ENCODE peak calls at places on chromosomes 13 and 19, in ten cellular contexts. One of them, this sample, is unnamed.

GRCh38 chr19:41958367-41959055 is 610 bp downstream of the RABAC1 start:
- DNase-seq in B cell: peak
- DNase-seq in brain microvascular endothelial cell: peak
- DNase-seq in cardiac muscle cell: peak
- DNase-seq in CD8-positive, alpha-beta T cell: peak
- DNase-seq in A673: peak
- DNase-seq in psoas muscle: peak
- DNase-seq in progenitor cell of endocrine pancreas: peak
- DNase-seq in stomach: peak
- DNase-seq in AG10803: peak
- DNase-seq in this sample: peak

GRCh38 chr19:32708457-32708856 is 11.1 kb upstream of the TDRD12 start:
- DNase-seq in stomach: no peak
- DNase-seq in progenitor cell of endocrine pancreas: no peak
- DNase-seq in CD8-positive, alpha-beta T cell: no peak
- DNase-seq in AG10803: no peak
- DNase-seq in B cell: no peak
- DNase-seq in brain microvascular endothelial cell: no peak
- DNase-seq in psoas muscle: no peak
- DNase-seq in cardiac muscle cell: no peak
- DNase-seq in A673: no peak
- DNase-seq in this sample: no peak

GRCh38 chr13:101474419-101474957 is 22.0 kb downstream of the ITGBL1 start:
- DNase-seq in AG10803: peak
- DNase-seq in B cell: no peak
- DNase-seq in A673: peak
- DNase-seq in progenitor cell of endocrine pancreas: no peak
- DNase-seq in CD8-positive, alpha-beta T cell: no peak
- DNase-seq in psoas muscle: no peak
- DNase-seq in stomach: no peak
- DNase-seq in cardiac muscle cell: peak
- DNase-seq in brain microvascular endothelial cell: peak
- DNase-seq in this sample: no peak

GRCh38 chr13:94764576-94765321 is 52.4 kb upstream of the SOX21 start:
- DNase-seq in psoas muscle: no peak
- DNase-seq in CD8-positive, alpha-beta T cell: no peak
- DNase-seq in B cell: no peak
- DNase-seq in progenitor cell of endocrine pancreas: no peak
- DNase-seq in cardiac muscle cell: no peak
- DNase-seq in AG10803: no peak
- DNase-seq in brain microvascular endothelial cell: no peak
- DNase-seq in stomach: no peak
- DNase-seq in A673: no peak
- DNase-seq in this sample: no peak

GRCh38 chr13:109369357-109370052 is 416.9 kb downstream of the IRS2 start:
- DNase-seq in psoas muscle: no peak
- DNase-seq in B cell: no peak
- DNase-seq in A673: no peak
- DNase-seq in brain microvascular endothelial cell: no peak
- DNase-seq in cardiac muscle cell: no peak
- DNase-seq in CD8-positive, alpha-beta T cell: no peak
- DNase-seq in AG10803: no peak
- DNase-seq in progenitor cell of endocrine pancreas: no peak
- DNase-seq in stomach: no peak
- DNase-seq in this sample: no peak

GRCh38 chr13:112651306-112651705 is 38.5 kb upstream of the ATP11A start:
- DNase-seq in CD8-positive, alpha-beta T cell: no peak
- DNase-seq in psoas muscle: no peak
- DNase-seq in AG10803: no peak
- DNase-seq in cardiac muscle cell: peak
- DNase-seq in A673: no peak
- DNase-seq in stomach: no peak
- DNase-seq in brain microvascular endothelial cell: no peak
- DNase-seq in progenitor cell of endocrine pancreas: no peak
- DNase-seq in B cell: no peak
- DNase-seq in this sample: no peak

GRCh38 chr13:97588993-97589392 is 155.0 kb downstream of the RAP2A start:
- DNase-seq in cardiac muscle cell: no peak
- DNase-seq in AG10803: no peak
- DNase-seq in psoas muscle: no peak
- DNase-seq in B cell: no peak
- DNase-seq in brain microvascular endothelial cell: no peak
- DNase-seq in CD8-positive, alpha-beta T cell: no peak
- DNase-seq in A673: no peak
- DNase-seq in stomach: no peak
- DNase-seq in progenitor cell of endocrine pancreas: no peak
- DNase-seq in this sample: no peak

GRCh38 chr19:19446655-19447437 is 41.4 kb downstream of the GATAD2A start:
- DNase-seq in psoas muscle: no peak
- DNase-seq in AG10803: no peak
- DNase-seq in B cell: no peak
- DNase-seq in stomach: no peak
- DNase-seq in A673: no peak
- DNase-seq in brain microvascular endothelial cell: no peak
- DNase-seq in cardiac muscle cell: no peak
- DNase-seq in CD8-positive, alpha-beta T cell: no peak
- DNase-seq in progenitor cell of endocrine pancreas: no peak
- DNase-seq in this sample: no peak

GRCh38 chr19:6271251-6271650 is 8.5 kb downstream of the MLLT1 start:
- DNase-seq in stomach: no peak
- DNase-seq in psoas muscle: no peak
- DNase-seq in cardiac muscle cell: peak
- DNase-seq in CD8-positive, alpha-beta T cell: no peak
- DNase-seq in brain microvascular endothelial cell: no peak
- DNase-seq in B cell: no peak
- DNase-seq in A673: no peak
- DNase-seq in progenitor cell of endocrine pancreas: no peak
- DNase-seq in AG10803: peak
- DNase-seq in this sample: no peak
- TF ChIP-seq CTCF in stomach: no peak
- TF ChIP-seq CTCF in psoas muscle: no peak
- TF ChIP-seq CTCF in cardiac muscle cell: peak
- TF ChIP-seq CTCF in CD8-positive, alpha-beta T cell: no peak
- TF ChIP-seq CTCF in brain microvascular endothelial cell: peak
- TF ChIP-seq CTCF in B cell: no peak
- TF ChIP-seq CTCF in A673: peak
- TF ChIP-seq CTCF in progenitor cell of endocrine pancreas: peak
- TF ChIP-seq CTCF in AG10803: peak
- TF ChIP-seq CTCF in this sample: no peak

GRCh38 chr13:66689628-66690027 is 540.5 kb downstream of the PCDH9 start:
- DNase-seq in psoas muscle: no peak
- DNase-seq in CD8-positive, alpha-beta T cell: no peak
- DNase-seq in A673: peak
- DNase-seq in cardiac muscle cell: no peak
- DNase-seq in brain microvascular endothelial cell: peak
- DNase-seq in B cell: no peak
- DNase-seq in stomach: no peak
- DNase-seq in AG10803: no peak
- DNase-seq in progenitor cell of endocrine pancreas: no peak
- DNase-seq in this sample: no peak

GRCh38 chr13:66691149-66691548 is 539.0 kb downstream of the PCDH9 start:
- DNase-seq in psoas muscle: no peak
- DNase-seq in AG10803: no peak
- DNase-seq in B cell: no peak
- DNase-seq in cardiac muscle cell: no peak
- DNase-seq in brain microvascular endothelial cell: no peak
- DNase-seq in progenitor cell of endocrine pancreas: no peak
- DNase-seq in CD8-positive, alpha-beta T cell: no peak
- DNase-seq in A673: no peak
- DNase-seq in stomach: no peak
- DNase-seq in this sample: no peak

GRCh38 chr13:66693656-66694055 is 536.5 kb downstream of the PCDH9 start:
- DNase-seq in progenitor cell of endocrine pancreas: no peak
- DNase-seq in AG10803: no peak
- DNase-seq in A673: no peak
- DNase-seq in stomach: no peak
- DNase-seq in B cell: no peak
- DNase-seq in psoas muscle: no peak
- DNase-seq in cardiac muscle cell: no peak
- DNase-seq in brain microvascular endothelial cell: no peak
- DNase-seq in CD8-positive, alpha-beta T cell: no peak
- DNase-seq in this sample: no peak

DNA sequence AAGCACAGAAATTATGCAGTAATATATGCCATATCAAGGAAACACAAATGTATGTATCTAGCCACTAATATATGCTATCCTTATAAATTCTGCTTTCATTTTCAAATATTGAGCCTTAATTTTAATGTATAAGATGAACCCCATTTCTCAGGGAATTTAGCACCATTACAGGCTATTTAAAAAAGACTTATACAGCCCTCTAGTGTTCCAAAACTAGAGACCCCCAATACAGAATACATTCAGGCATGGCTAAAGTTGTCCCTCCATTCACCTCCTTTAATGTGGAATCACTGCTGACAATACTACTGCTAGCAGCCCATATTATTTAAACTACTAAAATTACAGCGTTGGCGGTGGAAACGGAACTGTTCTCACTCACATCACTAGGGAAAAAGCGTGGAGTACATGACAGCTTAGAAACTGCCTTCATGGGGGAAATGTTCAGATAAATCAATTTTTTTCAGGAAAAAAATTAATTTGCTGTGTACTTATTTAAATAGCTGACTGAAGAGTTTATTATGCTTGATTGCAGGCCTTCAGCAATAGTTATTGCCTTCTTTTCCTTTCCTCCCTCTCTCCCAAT is 541.0 kb downstream of the PCDH9 start:
- DNase-seq in AG10803: no peak
- DNase-seq in progenitor cell of endocrine pancreas: no peak
- DNase-seq in brain microvascular endothelial cell: no peak
- DNase-seq in cardiac muscle cell: peak
- DNase-seq in CD8-positive, alpha-beta T cell: no peak
- DNase-seq in A673: peak
- DNase-seq in B cell: no peak
- DNase-seq in stomach: no peak
- DNase-seq in psoas muscle: no peak
- DNase-seq in this sample: no peak
- TF ChIP-seq CTCF in AG10803: peak
- TF ChIP-seq CTCF in progenitor cell of endocrine pancreas: peak
- TF ChIP-seq CTCF in brain microvascular endothelial cell: peak
- TF ChIP-seq CTCF in cardiac muscle cell: peak
- TF ChIP-seq CTCF in CD8-positive, alpha-beta T cell: no peak
- TF ChIP-seq CTCF in A673: peak
- TF ChIP-seq CTCF in B cell: peak
- TF ChIP-seq CTCF in stomach: no peak
- TF ChIP-seq CTCF in psoas muscle: peak
- TF ChIP-seq CTCF in this sample: no peak

GRCh38 chr19:31312629-31313244 is 36.5 kb downstream of the TSHZ3 start:
- DNase-seq in B cell: no peak
- DNase-seq in progenitor cell of endocrine pancreas: no peak
- DNase-seq in CD8-positive, alpha-beta T cell: no peak
- DNase-seq in A673: no peak
- DNase-seq in cardiac muscle cell: no peak
- DNase-seq in AG10803: no peak
- DNase-seq in psoas muscle: no peak
- DNase-seq in brain microvascular endothelial cell: no peak
- DNase-seq in stomach: no peak
- DNase-seq in this sample: no peak

GRCh38 chr19:31312004-31312403 is 37.2 kb downstream of the TSHZ3 start:
- DNase-seq in brain microvascular endothelial cell: peak
- DNase-seq in B cell: no peak
- DNase-seq in progenitor cell of endocrine pancreas: no peak
- DNase-seq in cardiac muscle cell: no peak
- DNase-seq in CD8-positive, alpha-beta T cell: no peak
- DNase-seq in stomach: no peak
- DNase-seq in psoas muscle: no peak
- DNase-seq in AG10803: peak
- DNase-seq in A673: no peak
- DNase-seq in this sample: no peak

GRCh38 chr19:31314156-31314555 is 35.1 kb downstream of the TSHZ3 start:
- DNase-seq in brain microvascular endothelial cell: no peak
- DNase-seq in B cell: no peak
- DNase-seq in CD8-positive, alpha-beta T cell: no peak
- DNase-seq in progenitor cell of endocrine pancreas: no peak
- DNase-seq in stomach: no peak
- DNase-seq in A673: no peak
- DNase-seq in cardiac muscle cell: no peak
- DNase-seq in psoas muscle: no peak
- DNase-seq in AG10803: no peak
- DNase-seq in this sample: no peak

GRCh38 chr19:31314849-31315620 is 34.2 kb downstream of the TSHZ3 start:
- DNase-seq in brain microvascular endothelial cell: no peak
- DNase-seq in psoas muscle: no peak
- DNase-seq in A673: no peak
- DNase-seq in cardiac muscle cell: no peak
- DNase-seq in stomach: no peak
- DNase-seq in AG10803: no peak
- DNase-seq in progenitor cell of endocrine pancreas: no peak
- DNase-seq in B cell: no peak
- DNase-seq in CD8-positive, alpha-beta T cell: no peak
- DNase-seq in this sample: no peak

DNA sequence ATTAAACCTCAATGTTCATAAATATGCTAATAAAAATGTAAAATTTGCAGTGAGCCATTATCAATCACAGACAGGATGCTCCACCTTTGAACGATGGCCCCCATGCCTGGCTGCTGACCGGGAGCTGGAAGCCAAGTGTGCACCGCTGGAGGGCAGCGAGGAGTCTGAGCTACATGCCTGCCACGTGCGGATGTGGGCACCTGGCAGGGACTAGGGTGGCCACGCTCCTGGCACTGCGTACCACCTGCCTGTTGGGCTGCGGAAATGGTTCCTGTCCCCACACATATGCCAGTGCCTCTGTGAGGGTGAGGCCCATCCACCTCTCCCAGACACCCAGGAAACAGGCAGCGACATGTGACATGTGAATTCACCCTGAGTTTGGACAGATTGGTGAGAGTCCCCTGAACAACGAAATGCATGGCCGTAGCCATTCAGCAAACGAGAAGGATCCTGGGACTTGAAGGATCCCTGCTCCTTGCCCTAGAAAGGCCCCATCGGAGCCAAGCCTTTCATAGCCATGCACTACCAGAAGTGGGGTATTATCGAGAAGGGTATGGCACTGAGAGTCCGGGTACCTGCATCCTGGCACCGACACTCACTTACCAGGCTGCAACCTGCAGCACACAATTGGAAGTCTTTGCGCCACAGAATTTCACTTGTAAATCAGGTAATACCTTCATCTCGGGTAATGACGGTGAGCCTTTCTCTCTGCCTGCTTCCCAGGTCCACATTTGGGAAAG is 35.8 kb downstream of the TSHZ3 start:
- DNase-seq in CD8-positive, alpha-beta T cell: no peak
- DNase-seq in A673: no peak
- DNase-seq in brain microvascular endothelial cell: no peak
- DNase-seq in stomach: no peak
- DNase-seq in progenitor cell of endocrine pancreas: no peak
- DNase-seq in psoas muscle: no peak
- DNase-seq in B cell: no peak
- DNase-seq in AG10803: no peak
- DNase-seq in cardiac muscle cell: no peak
- DNase-seq in this sample: no peak
- TF ChIP-seq CTCF in CD8-positive, alpha-beta T cell: no peak
- TF ChIP-seq CTCF in A673: no peak
- TF ChIP-seq CTCF in brain microvascular endothelial cell: no peak
- TF ChIP-seq CTCF in stomach: no peak
- TF ChIP-seq CTCF in progenitor cell of endocrine pancreas: no peak
- TF ChIP-seq CTCF in psoas muscle: no peak
- TF ChIP-seq CTCF in B cell: no peak
- TF ChIP-seq CTCF in AG10803: no peak
- TF ChIP-seq CTCF in cardiac muscle cell: no peak
- TF ChIP-seq CTCF in this sample: no peak

DNA sequence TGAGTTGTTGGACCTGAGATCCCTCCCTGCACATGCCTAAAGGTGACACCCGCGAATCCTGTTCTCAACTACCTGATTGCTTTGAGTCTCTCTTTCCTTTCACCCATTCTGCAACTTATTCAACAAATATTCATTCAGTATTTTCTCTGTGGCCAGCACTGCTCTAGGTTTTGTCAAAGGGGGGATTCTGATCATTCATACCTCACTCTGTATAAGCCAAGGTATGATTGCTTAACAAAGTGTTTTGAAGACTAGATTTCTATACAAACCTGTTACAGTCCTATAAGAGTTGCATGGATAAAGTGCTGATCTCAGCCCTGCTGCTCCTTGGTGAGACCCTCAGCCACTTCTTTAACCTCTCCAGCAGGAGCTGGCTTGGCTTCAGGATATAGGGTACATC is 409.7 kb downstream of the KCNRG start:
- DNase-seq in progenitor cell of endocrine pancreas: no peak
- DNase-seq in CD8-positive, alpha-beta T cell: no peak
- DNase-seq in stomach: no peak
- DNase-seq in AG10803: no peak
- DNase-seq in psoas muscle: no peak
- DNase-seq in cardiac muscle cell: no peak
- DNase-seq in A673: no peak
- DNase-seq in brain microvascular endothelial cell: no peak
- DNase-seq in B cell: no peak
- DNase-seq in this sample: no peak
- TF ChIP-seq CTCF in progenitor cell of endocrine pancreas: no peak
- TF ChIP-seq CTCF in CD8-positive, alpha-beta T cell: no peak
- TF ChIP-seq CTCF in stomach: no peak
- TF ChIP-seq CTCF in AG10803: no peak
- TF ChIP-seq CTCF in psoas muscle: no peak
- TF ChIP-seq CTCF in cardiac muscle cell: no peak
- TF ChIP-seq CTCF in A673: no peak
- TF ChIP-seq CTCF in brain microvascular endothelial cell: no peak
- TF ChIP-seq CTCF in B cell: no peak
- TF ChIP-seq CTCF in this sample: no peak